ENCODE peak calls at places on chromosomes 2 and 18, in four cellular contexts. Q is NCI-H446 treated with DMSO at 0.1 percent for 48 hours, G is NCI-H1417, I is epithelial cell of esophagus. L is an unnamed sample.
A peak's percentile ranks its signal among the peaks of the same experiment; 100 is the strongest.

GRCh38 chr2:46387292-46387691 is 90.1 kb downstream of the EPAS1 start:
- DNase-seq in Q (no peak), G (no peak), I (no peak), L (no peak)

GRCh38 chr2:196551014-196551413 is 88.5 kb upstream of the CCDC150 start:
- DNase-seq in Q (no peak), G (no peak), I (no peak), L (no peak)

GRCh38 chr2:157596992-157597681 is 31.5 kb downstream of the ACVR1C start:
- DNase-seq in Q (no peak), G (no peak), I (peak; percentile 32), L (peak; percentile 53)

GRCh38 chr18:8830067-8831060 is 125.0 kb downstream of the MTCL1 start:
- DNase-seq in Q (no peak), G (no peak), I (peak; percentile 54), L (no peak)

GRCh38 chr2:15840173-15840572 is 100.2 kb upstream of the MYCN start:
- DNase-seq in Q (no peak), G (no peak), I (peak; percentile 55), L (no peak)

GRCh38 chr2:101688266-101688665 is 9.2 kb upstream of the MAP4K4 start:
- DNase-seq in Q (no peak), G (no peak), I (peak; percentile 11), L (no peak)

GRCh38 chr2:121897335-121897970 is 142.0 kb downstream of the TSN start:
- DNase-seq in Q (peak; percentile 25), G (peak; percentile 10), I (peak; percentile 28), L (no peak)

GRCh38 chr2:234026111-234026510 is 24.4 kb upstream of the SPP2 start:
- DNase-seq in Q (no peak), G (peak; percentile 21), I (no peak), L (no peak)

GRCh38 chr2:112055110-112055832 is at the start of gene TMEM87B:
- DNase-seq in Q (peak; percentile 96), G (peak; percentile 87), I (peak; percentile 99), L (peak; percentile 98)

GRCh38 chr2:150486539-150487484 is 655 bp downstream of the RND3 start:
- DNase-seq in Q (no peak), G (peak; percentile 27), I (no peak), L (peak; percentile 53)

GRCh38 chr2:45505138-45505537 is 105.9 kb downstream of the SRBD1 start:
- DNase-seq in Q (no peak), G (no peak), I (no peak), L (no peak)

GRCh38 chr2:70560040-70560439 is 6.4 kb upstream of the TGFA start:
- DNase-seq in Q (no peak), G (peak; percentile 11), I (no peak), L (no peak)

GRCh38 chr18:70491734-70492348 is 203.0 kb downstream of the SOCS6 start:
- DNase-seq in Q (no peak), G (peak; percentile 36), I (peak; percentile 63), L (peak; percentile 71)

GRCh38 chr2:40450066-40450841 is 1.6 kb downstream of the SLC8A1 start:
- DNase-seq in Q (peak; percentile 35), G (peak; percentile 57), I (peak; percentile 21), L (no peak)

GRCh38 chr18:58669731-58670379 is 1.4 kb upstream of the MALT1 start:
- DNase-seq in Q (no peak), G (no peak), I (peak; percentile 96), L (no peak)

GRCh38 chr2:64904405-64905329 is 84.5 kb upstream of the SLC1A4 start:
- DNase-seq in Q (no peak), G (no peak), I (no peak), L (no peak)

GRCh38 chr2:191688934-191689695 is 11.2 kb downstream of the NABP1 start:
- DNase-seq in Q (no peak), G (no peak), I (peak; percentile 91), L (no peak)

GRCh38 chr18:35577045-35577848 is 4.3 kb upstream of the GALNT1 start:
- DNase-seq in Q (no peak), G (no peak), I (peak; percentile 20), L (no peak)

GRCh38 chr2:197191177-197191947 is 119.2 kb downstream of the ANKRD44 start:
- DNase-seq in Q (no peak), G (peak; percentile 40), I (peak; percentile 67), L (no peak)

GRCh38 chr2:130878933-130879332 is 42.2 kb downstream of the ARHGEF4 start:
- DNase-seq in Q (no peak), G (no peak), I (no peak), L (no peak)

GRCh38 chr2:950627-950992 is at the start of gene SNTG2:
- DNase-seq in Q (no peak), G (peak; percentile 90), I (no peak), L (no peak)

GRCh38 chr18:48308027-48308635 is 101.1 kb downstream of the ZBTB7C start:
- DNase-seq in Q (no peak), G (no peak), I (peak; percentile 91), L (no peak)

GRCh38 chr18:75139226-75139911 is 69.6 kb downstream of the PTGR3 start:
- DNase-seq in Q (no peak), G (no peak), I (no peak), L (peak; percentile 33)

GRCh38 chr18:34729264-34729663 is 19.2 kb downstream of the DTNA start:
- DNase-seq in Q (no peak), G (no peak), I (peak; percentile 65), L (no peak)

GRCh38 chr2:235550946-235551345 is 57.1 kb downstream of the AGAP1 start:
- DNase-seq in Q (no peak), G (no peak), I (no peak), L (no peak)

GRCh38 chr2:118417417-118418125 is 329.3 kb downstream of the INSIG2 start:
- DNase-seq in Q (no peak), G (no peak), I (peak; percentile 74), L (no peak)

GRCh38 chr18:22826726-22827125 is 106.4 kb upstream of the RBBP8 start:
- DNase-seq in Q (no peak), G (no peak), I (peak; percentile 98), L (no peak)

GRCh38 chr2:219539295-219539788 is 4.3 kb downstream of the CHPF start:
- DNase-seq in Q (no peak), G (no peak), I (no peak), L (no peak)

GRCh38 chr2:10762651-10763460 is 41.4 kb downstream of the ATP6V1C2 start:
- DNase-seq in Q (no peak), G (no peak), I (no peak), L (no peak)

GRCh38 chr2:176156959-176157498 is at the start of gene HOXD3:
- DNase-seq in Q (peak; percentile 17), G (no peak), I (no peak), L (no peak)

GRCh38 chr2:161586517-161587167 is 37.6 kb upstream of the SLC4A10 start:
- DNase-seq in Q (peak; percentile 38), G (no peak), I (peak; percentile 24), L (no peak)

GRCh38 chr18:6405237-6406074 is 9.3 kb downstream of the L3MBTL4 start:
- DNase-seq in Q (no peak), G (no peak), I (no peak), L (no peak)

GRCh38 chr2:111121028-111121872 is 536 bp downstream of the BCL2L11 start:
- DNase-seq in Q (no peak), G (peak; percentile 50), I (peak; percentile 50), L (peak; percentile 70)

GRCh38 chr2:150209746-150210145 is 277.7 kb downstream of the RND3 start:
- DNase-seq in Q (no peak), G (no peak), I (no peak), L (no peak)

GRCh38 chr2:202079289-202079688 is 6.2 kb downstream of the KIAA2012 start:
- DNase-seq in Q (no peak), G (no peak), I (peak; percentile 73), L (no peak)

GRCh38 chr2:162480067-162480466 is 136.1 kb downstream of the GCA start:
- DNase-seq in Q (no peak), G (no peak), I (peak; percentile 70), L (no peak)

GRCh38 chr2:148979164-148979918 is 59.2 kb upstream of the LYPD6B start:
- DNase-seq in Q (no peak), G (no peak), I (no peak), L (no peak)

GRCh38 chr2:149467461-149467860 is 120.1 kb downstream of the MMADHC start:
- DNase-seq in Q (no peak), G (no peak), I (no peak), L (no peak)

GRCh38 chr2:111072220-111072871 is 48.4 kb upstream of the BCL2L11 start:
- DNase-seq in Q (peak; percentile 74), G (no peak), I (peak; percentile 56), L (no peak)

GRCh38 chr2:171149986-171150693 is 10.6 kb downstream of the TLK1 start:
- DNase-seq in Q (no peak), G (no peak), I (no peak), L (no peak)